ENCODE peak calls at places on chromosomes 1 and 21, in six cellular contexts. H is AG04450; G is activated CD8-positive, alpha-beta T cell treated with anti-CD3 and anti-CD28 coated beads for 36 hours; W is heart left ventricle; Q is PC-3; R is glutamatergic neuron. T is an unnamed sample.

GRCh38 chr1:11893907-11894251 is 32.3 kb downstream of the KIAA2013 start:
- DNase-seq in H (no peak), G (peak; percentile 72), W (peak; percentile 85), Q (peak; percentile 73), R (peak; percentile 77), T (peak; percentile 84)

GRCh38 chr1:29753244-29753643 is 516.9 kb downstream of the PTPRU start:
- DNase-seq in H (no peak), G (no peak), W (no peak), Q (no peak), R (no peak), T (no peak)

GRCh38 chr21:42278750-42279149 is 36.5 kb downstream of the TFF3 start:
- DNase-seq in H (no peak), G (no peak), W (no peak), Q (no peak), R (no peak), T (no peak)

GRCh38 chr1:199243423-199244061 is 604.7 kb downstream of the PTPRC start:
- DNase-seq in H (no peak), G (peak; percentile 84), W (peak; percentile 70), Q (peak; percentile 70), R (peak; percentile 69), T (peak; percentile 52)

GRCh38 chr1:101388904-101389546 is 152.2 kb downstream of the S1PR1 start:
- DNase-seq in H (no peak), G (peak; percentile 59), W (no peak), Q (no peak), R (no peak), T (no peak)

GRCh38 chr21:44650973-44651675 is 3.3 kb downstream of the KRTAP12-4 start:
- DNase-seq in H (no peak), G (no peak), W (no peak), Q (no peak), R (no peak), T (no peak)

GRCh38 chr1:20266141-20266540 is 24.5 kb upstream of the VWA5B1 start:
- DNase-seq in H (no peak), G (no peak), W (no peak), Q (peak; percentile 47), R (no peak), T (no peak)

GRCh38 chr1:18721776-18722175 is 91.1 kb downstream of the PAX7 start:
- DNase-seq in H (no peak), G (no peak), W (no peak), Q (no peak), R (no peak), T (no peak)

GRCh38 chr1:199041173-199041914 is 402.5 kb downstream of the PTPRC start:
- DNase-seq in H (no peak), G (peak; percentile 48), W (no peak), Q (no peak), R (no peak), T (no peak)

GRCh38 chr1:237197470-237198425 is 155.8 kb downstream of the RYR2 start:
- DNase-seq in H (no peak), G (no peak), W (no peak), Q (no peak), R (no peak), T (peak; percentile 26)

GRCh38 chr1:36109041-36109679 is 15.9 kb downstream of the COL8A2 start:
- DNase-seq in H (peak; percentile 18), G (peak; percentile 78), W (no peak), Q (peak; percentile 73), R (no peak), T (peak; percentile 67)

GRCh38 chr1:204931313-204931712 is 60.7 kb downstream of the NFASC start:
- DNase-seq in H (no peak), G (no peak), W (no peak), Q (no peak), R (no peak), T (no peak)

GRCh38 chr21:41361053-41361785 is 608 bp upstream of the MX2 start:
- DNase-seq in H (no peak), G (no peak), W (no peak), Q (no peak), R (no peak), T (no peak)

GRCh38 chr1:7230121-7230895 is 445.1 kb downstream of the CAMTA1 start:
- DNase-seq in H (no peak), G (no peak), W (no peak), Q (no peak), R (no peak), T (no peak)

GRCh38 chr1:23930270-23930669 is 17.1 kb upstream of the CNR2 start:
- DNase-seq in H (no peak), G (no peak), W (no peak), Q (no peak), R (no peak), T (no peak)

GRCh38 chr1:110585426-110585825 is 20.7 kb downstream of the KCNA2 start:
- DNase-seq in H (no peak), G (no peak), W (no peak), Q (no peak), R (no peak), T (no peak)

GRCh38 chr1:228459091-228459993 is 27.8 kb upstream of the RNF187 start:
- DNase-seq in H (peak; percentile 45), G (peak; percentile 81), W (peak; percentile 69), Q (peak; percentile 88), R (peak; percentile 82), T (peak; percentile 60)

GRCh38 chr1:183159960-183160359 is 26.1 kb upstream of the LAMC2 start:
- DNase-seq in H (no peak), G (no peak), W (no peak), Q (peak; percentile 98), R (no peak), T (peak; percentile 96)

GRCh38 chr1:219041141-219041540 is 132.5 kb upstream of the LYPLAL1 start:
- DNase-seq in H (peak; percentile 66), G (no peak), W (no peak), Q (peak; percentile 53), R (no peak), T (no peak)

GRCh38 chr1:150473659-150474058 is 13.6 kb upstream of the TARS2 start:
- DNase-seq in H (no peak), G (no peak), W (no peak), Q (no peak), R (no peak), T (no peak)

GRCh38 chr1:185338719-185339622 is 21.9 kb upstream of the IVNS1ABP start:
- DNase-seq in H (no peak), G (peak; percentile 75), W (peak; percentile 58), Q (no peak), R (no peak), T (no peak)

GRCh38 chr1:167043752-167044488 is 46.3 kb downstream of the GPA33 start:
- DNase-seq in H (no peak), G (peak; percentile 91), W (peak; percentile 81), Q (peak; percentile 76), R (no peak), T (peak; percentile 56)

GRCh38 chr1:154760469-154760933 is 109.6 kb downstream of the KCNN3 start:
- DNase-seq in H (no peak), G (peak; percentile 85), W (peak; percentile 88), Q (peak; percentile 56), R (peak; percentile 76), T (peak; percentile 68)

DNA sequence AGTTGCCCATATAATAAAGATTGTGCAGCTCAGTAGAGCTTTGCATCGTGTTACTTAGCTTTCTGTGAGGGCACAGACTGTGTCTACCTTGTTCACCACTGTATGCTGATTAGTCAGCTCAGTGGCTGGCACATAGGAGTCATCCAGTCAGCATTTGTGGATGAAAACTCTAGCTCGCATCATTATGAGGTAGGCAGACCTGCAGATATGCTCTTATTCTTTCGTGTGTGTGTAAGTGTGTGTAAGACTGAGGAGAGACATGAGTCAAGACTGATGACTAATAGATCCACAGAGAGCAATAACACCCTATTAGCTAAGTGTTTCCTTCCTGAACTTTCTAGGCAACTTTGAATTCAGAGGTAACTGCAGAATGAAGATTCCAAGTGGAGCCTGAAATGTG is 17.1 kb downstream of the TTF2 start:
- DNase-seq in H (no peak), G (peak; percentile 70), W (no peak), Q (peak; percentile 88), R (no peak), T (peak; percentile 73)
- TF ChIP-seq CTCF in H (no peak), G (no peak), W (no peak), Q (no peak), R (no peak), T (no peak)

GRCh38 chr1:200479816-200480215 is 70.0 kb upstream of the ZNF281 start:
- DNase-seq in H (no peak), G (no peak), W (no peak), Q (no peak), R (no peak), T (no peak)

GRCh38 chr1:200487650-200488049 is 77.8 kb upstream of the ZNF281 start:
- DNase-seq in H (no peak), G (no peak), W (no peak), Q (no peak), R (no peak), T (no peak)

GRCh38 chr1:200486634-200487033 is 76.8 kb upstream of the ZNF281 start:
- DNase-seq in H (no peak), G (no peak), W (no peak), Q (no peak), R (no peak), T (no peak)

GRCh38 chr1:200478945-200479558 is 69.2 kb upstream of the ZNF281 start:
- DNase-seq in H (no peak), G (no peak), W (no peak), Q (no peak), R (no peak), T (no peak)

GRCh38 chr1:200483491-200484143 is 73.8 kb upstream of the ZNF281 start:
- DNase-seq in H (peak; percentile 92), G (peak; percentile 90), W (no peak), Q (peak; percentile 100), R (no peak), T (peak; percentile 100)
- TF ChIP-seq CTCF in H (no peak), G (no peak), W (no peak), Q (peak; percentile 47), R (no peak), T (no peak)

GRCh38 chr1:181482521-181483083 is 715 bp upstream of the CACNA1E start:
- DNase-seq in H (no peak), G (peak; percentile 60), W (peak; percentile 66), Q (no peak), R (peak; percentile 84), T (peak; percentile 48)
- TF ChIP-seq CTCF in H (no peak), G (no peak), W (no peak), Q (no peak), R (no peak), T (no peak)

GRCh38 chr1:235943581-235944114 is 76.9 kb upstream of the LYST start:
- DNase-seq in H (peak; percentile 96), G (no peak), W (no peak), Q (peak; percentile 84), R (no peak), T (peak; percentile 56)

GRCh38 chr1:235948774-235949427 is 82.2 kb upstream of the LYST start:
- DNase-seq in H (no peak), G (no peak), W (no peak), Q (no peak), R (no peak), T (no peak)

GRCh38 chr1:235947989-235948388 is 81.3 kb upstream of the LYST start:
- DNase-seq in H (no peak), G (no peak), W (no peak), Q (no peak), R (no peak), T (no peak)

GRCh38 chr1:235945775-235946565 is 79.3 kb upstream of the LYST start:
- DNase-seq in H (no peak), G (no peak), W (no peak), Q (no peak), R (no peak), T (no peak)

DNA sequence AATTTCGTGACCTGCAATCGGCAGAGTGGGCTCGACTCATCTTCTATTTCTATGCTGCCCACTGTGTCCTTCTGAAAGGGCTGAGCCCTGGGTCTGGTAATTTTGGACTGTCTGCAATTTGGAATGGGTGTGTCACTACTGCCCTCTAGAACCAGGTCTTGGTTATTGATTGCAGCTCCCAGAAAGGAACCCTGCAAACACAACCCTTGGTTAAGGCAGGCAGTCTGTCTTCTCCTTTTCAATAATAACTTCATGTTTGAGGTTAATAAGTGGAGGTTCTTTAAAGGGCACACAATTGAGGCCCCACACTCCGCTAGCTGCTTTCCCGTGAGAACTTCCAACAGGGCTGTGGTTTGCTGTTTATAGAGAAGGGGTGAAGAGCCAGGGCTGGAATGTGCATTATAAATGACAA is 79.9 kb upstream of the LYST start:
- DNase-seq in H (peak; percentile 60), G (peak; percentile 20), W (no peak), Q (peak; percentile 46), R (no peak), T (peak; percentile 17)
- TF ChIP-seq CTCF in H (peak; percentile 15), G (no peak), W (peak; percentile 21), Q (peak; percentile 67), R (no peak), T (no peak)

T was measured in RWPE1.